ENCODE peak calls at places on chromosome 22, in ten cellular contexts. One of them, this sample, is unnamed.
A peak's percentile ranks its signal among the peaks of the same experiment; 100 is the strongest.

GRCh38 chr22:34490911-34491310 is 570.6 kb upstream of the LARGE1 start:
- DNase-seq in stimulated activated CD4-positive, alpha-beta T cell treated with anti-CD3 and anti-CD28 coated beads, Interleukin-12 subunit alpha, Interleukin-12 subunit beta, amount 100 ng/mL, for 4 hours: no peak
- DNase-seq in progenitor cell of endocrine pancreas: no peak
- DNase-seq in GM20000: no peak
- DNase-seq in GM03348: no peak
- DNase-seq in fibroblast of the aortic adventitia: no peak
- DNase-seq in DMS79 treated with DMSO at 0.1 percent for 48 hours: no peak
- DNase-seq in Caco-2: no peak
- DNase-seq in NCI-H2081: no peak
- DNase-seq in fibroblast of pulmonary artery: no peak
- DNase-seq in this sample: no peak

GRCh38 chr22:33472462-33473344 is 414.5 kb upstream of the SYN3 start:
- DNase-seq in stimulated activated CD4-positive, alpha-beta T cell treated with anti-CD3 and anti-CD28 coated beads, Interleukin-12 subunit alpha, Interleukin-12 subunit beta, amount 100 ng/mL, for 4 hours: no peak
- DNase-seq in progenitor cell of endocrine pancreas: no peak
- DNase-seq in GM20000: peak; percentile 45
- DNase-seq in GM03348: no peak
- DNase-seq in fibroblast of the aortic adventitia: no peak
- DNase-seq in DMS79 treated with DMSO at 0.1 percent for 48 hours: no peak
- DNase-seq in Caco-2: no peak
- DNase-seq in NCI-H2081: no peak
- DNase-seq in fibroblast of pulmonary artery: no peak
- DNase-seq in this sample: no peak

GRCh38 chr22:38177926-38178604 is 3.6 kb downstream of the PLA2G6 start:
- DNase-seq in stimulated activated CD4-positive, alpha-beta T cell treated with anti-CD3 and anti-CD28 coated beads, Interleukin-12 subunit alpha, Interleukin-12 subunit beta, amount 100 ng/mL, for 4 hours: no peak
- DNase-seq in progenitor cell of endocrine pancreas: no peak
- DNase-seq in GM20000: no peak
- DNase-seq in GM03348: peak; percentile 84
- DNase-seq in fibroblast of the aortic adventitia: peak; percentile 89
- DNase-seq in DMS79 treated with DMSO at 0.1 percent for 48 hours: peak; percentile 22
- DNase-seq in Caco-2: peak; percentile 76
- DNase-seq in NCI-H2081: no peak
- DNase-seq in fibroblast of pulmonary artery: peak; percentile 91
- DNase-seq in this sample: no peak

GRCh38 chr22:39900306-39901227 is at the start of gene GRAP2:
- DNase-seq in stimulated activated CD4-positive, alpha-beta T cell treated with anti-CD3 and anti-CD28 coated beads, Interleukin-12 subunit alpha, Interleukin-12 subunit beta, amount 100 ng/mL, for 4 hours: no peak
- DNase-seq in progenitor cell of endocrine pancreas: no peak
- DNase-seq in GM20000: peak; percentile 58
- DNase-seq in GM03348: no peak
- DNase-seq in fibroblast of the aortic adventitia: no peak
- DNase-seq in DMS79 treated with DMSO at 0.1 percent for 48 hours: peak; percentile 27
- DNase-seq in Caco-2: no peak
- DNase-seq in NCI-H2081: no peak
- DNase-seq in fibroblast of pulmonary artery: no peak
- DNase-seq in this sample: peak; percentile 68

GRCh38 chr22:46472722-46473016 is 64.8 kb downstream of the CELSR1 start:
- DNase-seq in stimulated activated CD4-positive, alpha-beta T cell treated with anti-CD3 and anti-CD28 coated beads, Interleukin-12 subunit alpha, Interleukin-12 subunit beta, amount 100 ng/mL, for 4 hours: no peak
- DNase-seq in progenitor cell of endocrine pancreas: no peak
- DNase-seq in GM20000: no peak
- DNase-seq in GM03348: no peak
- DNase-seq in fibroblast of the aortic adventitia: no peak
- DNase-seq in DMS79 treated with DMSO at 0.1 percent for 48 hours: no peak
- DNase-seq in Caco-2: no peak
- DNase-seq in NCI-H2081: no peak
- DNase-seq in fibroblast of pulmonary artery: no peak
- DNase-seq in this sample: no peak

GRCh38 chr22:45344339-45344738 is 34.6 kb downstream of the FAM118A start:
- DNase-seq in stimulated activated CD4-positive, alpha-beta T cell treated with anti-CD3 and anti-CD28 coated beads, Interleukin-12 subunit alpha, Interleukin-12 subunit beta, amount 100 ng/mL, for 4 hours: no peak
- DNase-seq in progenitor cell of endocrine pancreas: no peak
- DNase-seq in GM20000: no peak
- DNase-seq in GM03348: no peak
- DNase-seq in fibroblast of the aortic adventitia: peak; percentile 34
- DNase-seq in DMS79 treated with DMSO at 0.1 percent for 48 hours: no peak
- DNase-seq in Caco-2: peak; percentile 57
- DNase-seq in NCI-H2081: no peak
- DNase-seq in fibroblast of pulmonary artery: peak; percentile 31
- DNase-seq in this sample: no peak

GRCh38 chr22:42375982-42376381 is 56.2 kb downstream of the NFAM1 start:
- DNase-seq in stimulated activated CD4-positive, alpha-beta T cell treated with anti-CD3 and anti-CD28 coated beads, Interleukin-12 subunit alpha, Interleukin-12 subunit beta, amount 100 ng/mL, for 4 hours: no peak
- DNase-seq in progenitor cell of endocrine pancreas: no peak
- DNase-seq in GM20000: no peak
- DNase-seq in GM03348: no peak
- DNase-seq in fibroblast of the aortic adventitia: no peak
- DNase-seq in DMS79 treated with DMSO at 0.1 percent for 48 hours: no peak
- DNase-seq in Caco-2: no peak
- DNase-seq in NCI-H2081: no peak
- DNase-seq in fibroblast of pulmonary artery: no peak
- DNase-seq in this sample: no peak

GRCh38 chr22:20833225-20833665 is 25.4 kb downstream of the PI4KA start:
- DNase-seq in stimulated activated CD4-positive, alpha-beta T cell treated with anti-CD3 and anti-CD28 coated beads, Interleukin-12 subunit alpha, Interleukin-12 subunit beta, amount 100 ng/mL, for 4 hours: no peak
- DNase-seq in progenitor cell of endocrine pancreas: no peak
- DNase-seq in GM20000: no peak
- DNase-seq in GM03348: no peak
- DNase-seq in fibroblast of the aortic adventitia: no peak
- DNase-seq in DMS79 treated with DMSO at 0.1 percent for 48 hours: no peak
- DNase-seq in Caco-2: no peak
- DNase-seq in NCI-H2081: no peak
- DNase-seq in fibroblast of pulmonary artery: no peak
- DNase-seq in this sample: no peak

GRCh38 chr22:46017166-46017565 is 40.2 kb upstream of the WNT7B start:
- DNase-seq in stimulated activated CD4-positive, alpha-beta T cell treated with anti-CD3 and anti-CD28 coated beads, Interleukin-12 subunit alpha, Interleukin-12 subunit beta, amount 100 ng/mL, for 4 hours: no peak
- DNase-seq in progenitor cell of endocrine pancreas: no peak
- DNase-seq in GM20000: no peak
- DNase-seq in GM03348: peak; percentile 16
- DNase-seq in fibroblast of the aortic adventitia: no peak
- DNase-seq in DMS79 treated with DMSO at 0.1 percent for 48 hours: no peak
- DNase-seq in Caco-2: no peak
- DNase-seq in NCI-H2081: no peak
- DNase-seq in fibroblast of pulmonary artery: no peak
- DNase-seq in this sample: no peak

GRCh38 chr22:38754247-38755154 is 1.3 kb downstream of the SUN2 start:
- DNase-seq in stimulated activated CD4-positive, alpha-beta T cell treated with anti-CD3 and anti-CD28 coated beads, Interleukin-12 subunit alpha, Interleukin-12 subunit beta, amount 100 ng/mL, for 4 hours: peak; percentile 24
- DNase-seq in progenitor cell of endocrine pancreas: no peak
- DNase-seq in GM20000: peak; percentile 66
- DNase-seq in GM03348: peak; percentile 67
- DNase-seq in fibroblast of the aortic adventitia: peak; percentile 83
- DNase-seq in DMS79 treated with DMSO at 0.1 percent for 48 hours: peak; percentile 31
- DNase-seq in Caco-2: no peak
- DNase-seq in NCI-H2081: peak; percentile 34
- DNase-seq in fibroblast of pulmonary artery: peak; percentile 66
- DNase-seq in this sample: no peak

GRCh38 chr22:49047461-49047860 is 780.2 kb downstream of the BRD1 start:
- DNase-seq in stimulated activated CD4-positive, alpha-beta T cell treated with anti-CD3 and anti-CD28 coated beads, Interleukin-12 subunit alpha, Interleukin-12 subunit beta, amount 100 ng/mL, for 4 hours: no peak
- DNase-seq in progenitor cell of endocrine pancreas: no peak
- DNase-seq in GM20000: no peak
- DNase-seq in GM03348: no peak
- DNase-seq in fibroblast of the aortic adventitia: no peak
- DNase-seq in DMS79 treated with DMSO at 0.1 percent for 48 hours: no peak
- DNase-seq in Caco-2: no peak
- DNase-seq in NCI-H2081: no peak
- DNase-seq in fibroblast of pulmonary artery: no peak
- DNase-seq in this sample: no peak

This sample was measured in activated effector memory CD4-positive, alpha-beta T cell treated with Interleukin-2 at 50 U/mL for 16 hours.